ENCODE peak calls at places on chromosomes 3 and 15, in nine cellular contexts. Y is SK-N-SH; N is Peyer's patch; B is activated effector memory CD4-positive, alpha-beta T cell treated with Interleukin-2 at 50 U/mL for 16 hours; Z is NCI-H1092 treated with DMSO at 0.1 percent for 48 hours; X is left ventricle myocardium inferior; D is tibial artery; S is NCI-H524 treated with DMSO at 0.1 percent for 48 hours; V is neuronal stem cell. U is an unnamed sample.

GRCh38 chr3:54533856-54534255 is 394.0 kb downstream of the LRTM1 start:
- DNase-seq in Y (no peak), S (no peak), V (no peak), B (no peak), D (no peak), N (no peak), Z (no peak), X (no peak), U (no peak)

GRCh38 chr3:42071720-42072582 is 19.2 kb upstream of the TRAK1 start:
- DNase-seq in X (peak; percentile 81), D (peak; percentile 92), N (peak; percentile 72), V (no peak), Z (peak; percentile 75), Y (peak; percentile 64), S (peak; percentile 66), B (no peak), U (peak; percentile 84)

GRCh38 chr3:126478581-126479310 is 3.1 kb upstream of the ZXDC start:
- DNase-seq in X (no peak), V (no peak), D (no peak), Z (no peak), B (no peak), Y (no peak), S (no peak), N (no peak), U (no peak)

GRCh38 chr3:177483182-177483967 is 286.1 kb upstream of the TBL1XR1 start:
- DNase-seq in Z (no peak), X (no peak), D (no peak), N (no peak), V (no peak), B (no peak), Y (no peak), S (no peak), U (no peak)

GRCh38 chr15:70375006-70375409 is 277.3 kb upstream of the TLE3 start:
- DNase-seq in D (no peak), B (no peak), N (no peak), S (no peak), V (no peak), Y (peak; percentile 74), X (no peak), Z (no peak), U (peak; percentile 31)

GRCh38 chr3:20186600-20187004 is 596 bp upstream of the SGO1 start:
- DNase-seq in V (no peak), Z (peak; percentile 43), Y (peak; percentile 16), X (no peak), S (no peak), D (no peak), B (no peak), N (no peak), U (no peak)

GRCh38 chr15:58213587-58214360 is 75.6 kb downstream of the AQP9 start:
- DNase-seq in Y (no peak), D (no peak), Z (no peak), X (no peak), N (no peak), S (no peak), B (no peak), V (no peak), U (no peak)

GRCh38 chr3:13308406-13308805 is 111.7 kb downstream of the NUP210 start:
- DNase-seq in Z (peak; percentile 23), D (no peak), V (peak; percentile 23), X (no peak), Y (peak; percentile 74), N (peak; percentile 70), S (no peak), B (no peak), U (peak; percentile 27)

GRCh38 chr15:41971089-41971892 is 1.1 kb downstream of the EHD4 start:
- DNase-seq in V (peak; percentile 52), B (peak; percentile 53), Y (peak; percentile 72), S (no peak), X (peak; percentile 60), Z (no peak), D (peak; percentile 78), N (peak; percentile 81), U (peak; percentile 71)